ENCODE peak calls at places on chromosomes 12 and 14, in eight cellular contexts. One of them, this sample, is unnamed.

GRCh38 chr12:7005288-7005687 is 13.0 kb downstream of the LPCAT3 start:
- DNase-seq in CD4-positive, alpha-beta T cell: no peak
- DNase-seq in iPS DF 6.9: no peak
- DNase-seq in ovary: no peak
- DNase-seq in stomach: no peak
- DNase-seq in pancreas: no peak
- DNase-seq in psoas muscle: no peak
- DNase-seq in heart left ventricle: no peak
- DNase-seq in this sample: no peak

GRCh38 chr14:60618200-60618599 is 31.1 kb downstream of the SIX1 start:
- DNase-seq in CD4-positive, alpha-beta T cell: no peak
- DNase-seq in iPS DF 6.9: no peak
- DNase-seq in ovary: no peak
- DNase-seq in stomach: peak
- DNase-seq in pancreas: no peak
- DNase-seq in psoas muscle: no peak
- DNase-seq in heart left ventricle: no peak
- DNase-seq in this sample: no peak

GRCh38 chr12:91964501-91964900 is 181.1 kb downstream of the BTG1 start:
- DNase-seq in CD4-positive, alpha-beta T cell: no peak
- DNase-seq in iPS DF 6.9: no peak
- DNase-seq in ovary: no peak
- DNase-seq in stomach: no peak
- DNase-seq in pancreas: no peak
- DNase-seq in psoas muscle: no peak
- DNase-seq in heart left ventricle: no peak
- DNase-seq in this sample: no peak

GRCh38 chr12:108560321-108560721 is 652 bp downstream of the SART3 start:
- DNase-seq in CD4-positive, alpha-beta T cell: no peak
- DNase-seq in iPS DF 6.9: no peak
- DNase-seq in ovary: no peak
- DNase-seq in stomach: no peak
- DNase-seq in pancreas: no peak
- DNase-seq in psoas muscle: no peak
- DNase-seq in heart left ventricle: no peak
- DNase-seq in this sample: no peak

GRCh38 chr14:75088566-75089373 is 19.3 kb downstream of the ZC2HC1C start:
- DNase-seq in CD4-positive, alpha-beta T cell: peak
- DNase-seq in iPS DF 6.9: peak
- DNase-seq in ovary: peak
- DNase-seq in stomach: peak
- DNase-seq in pancreas: peak
- DNase-seq in psoas muscle: no peak
- DNase-seq in heart left ventricle: peak
- DNase-seq in this sample: no peak

GRCh38 chr12:115956236-115956635 is 321.3 kb downstream of the MED13L start:
- DNase-seq in CD4-positive, alpha-beta T cell: no peak
- DNase-seq in iPS DF 6.9: no peak
- DNase-seq in ovary: no peak
- DNase-seq in stomach: no peak
- DNase-seq in pancreas: no peak
- DNase-seq in psoas muscle: no peak
- DNase-seq in heart left ventricle: no peak
- DNase-seq in this sample: no peak

GRCh38 chr12:91104812-91105466 is 6.4 kb downstream of the LUM start:
- DNase-seq in CD4-positive, alpha-beta T cell: no peak
- DNase-seq in iPS DF 6.9: no peak
- DNase-seq in ovary: no peak
- DNase-seq in stomach: no peak
- DNase-seq in pancreas: no peak
- DNase-seq in psoas muscle: no peak
- DNase-seq in heart left ventricle: no peak
- DNase-seq in this sample: no peak

GRCh38 chr14:61765225-61765943 is 3.2 kb downstream of the SNAPC1 start:
- DNase-seq in CD4-positive, alpha-beta T cell: no peak
- DNase-seq in iPS DF 6.9: no peak
- DNase-seq in ovary: no peak
- DNase-seq in stomach: no peak
- DNase-seq in pancreas: no peak
- DNase-seq in psoas muscle: no peak
- DNase-seq in heart left ventricle: no peak
- DNase-seq in this sample: no peak

GRCh38 chr14:101134851-101135486 is 231.4 kb upstream of the RTL1 start:
- DNase-seq in CD4-positive, alpha-beta T cell: no peak
- DNase-seq in iPS DF 6.9: no peak
- DNase-seq in ovary: no peak
- DNase-seq in stomach: peak
- DNase-seq in pancreas: no peak
- DNase-seq in psoas muscle: no peak
- DNase-seq in heart left ventricle: peak
- DNase-seq in this sample: no peak

GRCh38 chr14:24398943-24399801 is at the start of gene NYNRIN:
- DNase-seq in CD4-positive, alpha-beta T cell: peak
- DNase-seq in iPS DF 6.9: no peak
- DNase-seq in ovary: peak
- DNase-seq in stomach: peak
- DNase-seq in pancreas: no peak
- DNase-seq in psoas muscle: peak
- DNase-seq in heart left ventricle: no peak
- DNase-seq in this sample: peak

GRCh38 chr14:75724414-75725204 is 63.6 kb downstream of the TTLL5 start:
- DNase-seq in CD4-positive, alpha-beta T cell: no peak
- DNase-seq in iPS DF 6.9: no peak
- DNase-seq in ovary: no peak
- DNase-seq in stomach: no peak
- DNase-seq in pancreas: no peak
- DNase-seq in psoas muscle: no peak
- DNase-seq in heart left ventricle: peak
- DNase-seq in this sample: no peak

GRCh38 chr14:81144811-81145598 is 75.8 kb downstream of the GTF2A1 start:
- DNase-seq in CD4-positive, alpha-beta T cell: no peak
- DNase-seq in iPS DF 6.9: no peak
- DNase-seq in ovary: no peak
- DNase-seq in stomach: no peak
- DNase-seq in pancreas: no peak
- DNase-seq in psoas muscle: no peak
- DNase-seq in heart left ventricle: no peak
- DNase-seq in this sample: no peak

GRCh38 chr14:95157987-95158712 is 821 bp upstream of the DICER1 start:
- DNase-seq in CD4-positive, alpha-beta T cell: no peak
- DNase-seq in iPS DF 6.9: no peak
- DNase-seq in ovary: no peak
- DNase-seq in stomach: no peak
- DNase-seq in pancreas: no peak
- DNase-seq in psoas muscle: no peak
- DNase-seq in heart left ventricle: no peak
- DNase-seq in this sample: no peak

GRCh38 chr12:123850246-123851134 is 88.4 kb downstream of the DNAH10 start:
- DNase-seq in CD4-positive, alpha-beta T cell: no peak
- DNase-seq in iPS DF 6.9: no peak
- DNase-seq in ovary: no peak
- DNase-seq in stomach: no peak
- DNase-seq in pancreas: no peak
- DNase-seq in psoas muscle: no peak
- DNase-seq in heart left ventricle: no peak
- DNase-seq in this sample: no peak

GRCh38 chr12:5522358-5523335 is 90.7 kb downstream of the NTF3 start:
- DNase-seq in CD4-positive, alpha-beta T cell: no peak
- DNase-seq in iPS DF 6.9: no peak
- DNase-seq in ovary: no peak
- DNase-seq in stomach: no peak
- DNase-seq in pancreas: no peak
- DNase-seq in psoas muscle: no peak
- DNase-seq in heart left ventricle: no peak
- DNase-seq in this sample: no peak

GRCh38 chr14:49939884-49940510 is 47.1 kb downstream of the ARF6 start:
- DNase-seq in CD4-positive, alpha-beta T cell: no peak
- DNase-seq in iPS DF 6.9: no peak
- DNase-seq in ovary: no peak
- DNase-seq in stomach: no peak
- DNase-seq in pancreas: no peak
- DNase-seq in psoas muscle: no peak
- DNase-seq in heart left ventricle: no peak
- DNase-seq in this sample: no peak

GRCh38 chr14:92754956-92755355 is 6.5 kb upstream of the LGMN start:
- DNase-seq in CD4-positive, alpha-beta T cell: no peak
- DNase-seq in iPS DF 6.9: no peak
- DNase-seq in ovary: no peak
- DNase-seq in stomach: no peak
- DNase-seq in pancreas: peak
- DNase-seq in psoas muscle: no peak
- DNase-seq in heart left ventricle: no peak
- DNase-seq in this sample: no peak

GRCh38 chr14:92759679-92760523 is 11.5 kb upstream of the LGMN start:
- DNase-seq in CD4-positive, alpha-beta T cell: no peak
- DNase-seq in iPS DF 6.9: no peak
- DNase-seq in ovary: no peak
- DNase-seq in stomach: no peak
- DNase-seq in pancreas: no peak
- DNase-seq in psoas muscle: no peak
- DNase-seq in heart left ventricle: no peak
- DNase-seq in this sample: no peak

GRCh38 chr14:92755495-92755894 is 7.1 kb upstream of the LGMN start:
- DNase-seq in CD4-positive, alpha-beta T cell: no peak
- DNase-seq in iPS DF 6.9: no peak
- DNase-seq in ovary: no peak
- DNase-seq in stomach: no peak
- DNase-seq in pancreas: no peak
- DNase-seq in psoas muscle: no peak
- DNase-seq in heart left ventricle: no peak
- DNase-seq in this sample: no peak

GRCh38 chr14:92759300-92759678 is 10.9 kb upstream of the LGMN start:
- DNase-seq in CD4-positive, alpha-beta T cell: no peak
- DNase-seq in iPS DF 6.9: no peak
- DNase-seq in ovary: no peak
- DNase-seq in stomach: peak
- DNase-seq in pancreas: no peak
- DNase-seq in psoas muscle: no peak
- DNase-seq in heart left ventricle: no peak
- DNase-seq in this sample: no peak

DNA sequence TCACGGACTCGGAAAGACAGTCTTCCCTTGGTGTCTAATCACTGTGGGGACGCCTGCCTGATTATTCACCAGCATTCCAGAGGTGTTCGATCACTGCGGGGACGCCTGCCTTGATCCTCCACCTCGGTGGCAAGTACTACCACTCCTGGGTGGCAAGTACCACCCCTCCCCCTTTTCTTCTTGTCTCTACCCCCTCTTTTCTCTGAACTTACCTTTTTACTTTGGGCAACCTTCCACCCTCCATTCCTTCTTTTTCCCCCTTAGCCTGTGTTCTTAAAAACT is 12.0 kb upstream of the LGMN start:
- DNase-seq in CD4-positive, alpha-beta T cell: no peak
- DNase-seq in iPS DF 6.9: no peak
- DNase-seq in ovary: no peak
- DNase-seq in stomach: no peak
- DNase-seq in pancreas: no peak
- DNase-seq in psoas muscle: no peak
- DNase-seq in heart left ventricle: no peak
- DNase-seq in this sample: no peak
- H3K27ac ChIP-seq in CD4-positive, alpha-beta T cell: no peak
- H3K27ac ChIP-seq in iPS DF 6.9: no peak
- H3K27ac ChIP-seq in ovary: no peak
- H3K27ac ChIP-seq in stomach: no peak
- H3K27ac ChIP-seq in pancreas: no peak
- H3K27ac ChIP-seq in psoas muscle: no peak
- H3K27ac ChIP-seq in heart left ventricle: no peak
- H3K27ac ChIP-seq in this sample: no peak

GRCh38 chr14:92480856-92481255 is 32.7 kb upstream of the RIN3 start:
- DNase-seq in CD4-positive, alpha-beta T cell: no peak
- DNase-seq in iPS DF 6.9: no peak
- DNase-seq in ovary: no peak
- DNase-seq in stomach: no peak
- DNase-seq in pancreas: no peak
- DNase-seq in psoas muscle: no peak
- DNase-seq in heart left ventricle: no peak
- DNase-seq in this sample: no peak
- H3K27ac ChIP-seq in CD4-positive, alpha-beta T cell: no peak
- H3K27ac ChIP-seq in iPS DF 6.9: no peak
- H3K27ac ChIP-seq in ovary: no peak
- H3K27ac ChIP-seq in stomach: no peak
- H3K27ac ChIP-seq in pancreas: no peak
- H3K27ac ChIP-seq in psoas muscle: no peak
- H3K27ac ChIP-seq in heart left ventricle: no peak
- H3K27ac ChIP-seq in this sample: no peak

DNA sequence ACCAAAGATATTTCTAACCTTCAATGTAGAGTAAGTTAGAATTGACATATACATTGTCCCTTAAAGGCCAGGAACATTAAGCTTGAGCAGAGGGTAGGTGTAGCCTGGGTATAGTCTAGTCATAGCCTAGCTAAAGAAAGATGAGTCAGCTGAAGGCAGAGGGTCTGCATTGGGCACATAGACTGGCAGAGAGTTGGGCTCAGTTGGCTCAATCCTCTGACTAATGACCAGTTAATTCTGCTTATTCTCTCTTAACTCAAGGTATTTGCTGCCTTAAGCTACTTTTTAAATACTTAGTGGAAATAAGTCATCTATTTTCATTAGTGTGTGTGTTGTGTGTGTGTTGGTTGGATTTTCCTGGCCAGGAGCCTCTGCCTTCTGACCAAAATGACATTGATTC is 467.1 kb downstream of the RAD51B start:
- DNase-seq in CD4-positive, alpha-beta T cell: no peak
- DNase-seq in iPS DF 6.9: no peak
- DNase-seq in ovary: no peak
- DNase-seq in stomach: no peak
- DNase-seq in pancreas: no peak
- DNase-seq in psoas muscle: no peak
- DNase-seq in heart left ventricle: no peak
- DNase-seq in this sample: no peak
- H3K27ac ChIP-seq in CD4-positive, alpha-beta T cell: peak
- H3K27ac ChIP-seq in iPS DF 6.9: no peak
- H3K27ac ChIP-seq in ovary: peak
- H3K27ac ChIP-seq in stomach: no peak
- H3K27ac ChIP-seq in pancreas: no peak
- H3K27ac ChIP-seq in psoas muscle: no peak
- H3K27ac ChIP-seq in heart left ventricle: no peak
- H3K27ac ChIP-seq in this sample: no peak

GRCh38 chr12:121534495-121535148 is 46.2 kb downstream of the KDM2B start:
- DNase-seq in CD4-positive, alpha-beta T cell: peak
- DNase-seq in iPS DF 6.9: no peak
- DNase-seq in ovary: no peak
- DNase-seq in stomach: no peak
- DNase-seq in pancreas: no peak
- DNase-seq in psoas muscle: no peak
- DNase-seq in heart left ventricle: no peak
- DNase-seq in this sample: no peak

GRCh38 chr12:121537814-121538698 is 42.8 kb downstream of the KDM2B start:
- DNase-seq in CD4-positive, alpha-beta T cell: peak
- DNase-seq in iPS DF 6.9: no peak
- DNase-seq in ovary: no peak
- DNase-seq in stomach: peak
- DNase-seq in pancreas: peak
- DNase-seq in psoas muscle: peak
- DNase-seq in heart left ventricle: peak
- DNase-seq in this sample: peak

GRCh38 chr12:121535150-121536057 is 45.4 kb downstream of the KDM2B start:
- DNase-seq in CD4-positive, alpha-beta T cell: no peak
- DNase-seq in iPS DF 6.9: no peak
- DNase-seq in ovary: peak
- DNase-seq in stomach: no peak
- DNase-seq in pancreas: no peak
- DNase-seq in psoas muscle: no peak
- DNase-seq in heart left ventricle: no peak
- DNase-seq in this sample: no peak

GRCh38 chr12:121536929-121537813 is 43.7 kb downstream of the KDM2B start:
- DNase-seq in CD4-positive, alpha-beta T cell: peak
- DNase-seq in iPS DF 6.9: no peak
- DNase-seq in ovary: peak
- DNase-seq in stomach: peak
- DNase-seq in pancreas: peak
- DNase-seq in psoas muscle: peak
- DNase-seq in heart left ventricle: peak
- DNase-seq in this sample: peak

GRCh38 chr12:121536058-121536928 is 44.5 kb downstream of the KDM2B start:
- DNase-seq in CD4-positive, alpha-beta T cell: peak
- DNase-seq in iPS DF 6.9: no peak
- DNase-seq in ovary: peak
- DNase-seq in stomach: peak
- DNase-seq in pancreas: peak
- DNase-seq in psoas muscle: peak
- DNase-seq in heart left ventricle: peak
- DNase-seq in this sample: peak
- H3K27ac ChIP-seq in CD4-positive, alpha-beta T cell: peak
- H3K27ac ChIP-seq in iPS DF 6.9: no peak
- H3K27ac ChIP-seq in ovary: peak
- H3K27ac ChIP-seq in stomach: peak
- H3K27ac ChIP-seq in pancreas: peak
- H3K27ac ChIP-seq in psoas muscle: peak
- H3K27ac ChIP-seq in heart left ventricle: peak
- H3K27ac ChIP-seq in this sample: no peak